ENCODE peak calls at places on chromosome 17, in four cellular contexts. U, M, O and D are unnamed samples.

GRCh38 chr17:16304832-16305231 is 48.4 kb downstream of the CENPV start:
- DNase-seq in U (no peak), M (no peak), O (peak), D (no peak)

GRCh38 chr17:82457071-82457789 is 1.3 kb upstream of the NARF start:
- DNase-seq in U (no peak), M (no peak), O (no peak), D (no peak)

GRCh38 chr17:45270828-45271418 is 9.0 kb upstream of the SPATA32 start:
- DNase-seq in U (no peak), M (no peak), O (peak), D (no peak)

GRCh38 chr17:68377771-68378201 is 79.5 kb downstream of the WIPI1 start:
- DNase-seq in U (no peak), M (no peak), O (no peak), D (no peak)

GRCh38 chr17:51860934-51861561 is 297.5 kb downstream of the CA10 start:
- DNase-seq in U (no peak), M (no peak), O (peak), D (no peak)

GRCh38 chr17:31490991-31491793 is 99.7 kb downstream of the RAB11FIP4 start:
- DNase-seq in U (no peak), M (no peak), O (no peak), D (no peak)

GRCh38 chr17:1487939-1488825 is 4.3 kb downstream of the MYO1C start:
- DNase-seq in U (peak), M (peak), O (peak), D (peak)

GRCh38 chr17:5439446-5439764 is 450 bp upstream of the C1QBP start:
- DNase-seq in U (no peak), M (no peak), O (no peak), D (no peak)

GRCh38 chr17:77440571-77440981 is 299.8 kb downstream of the SEC14L1 start:
- DNase-seq in U (no peak), M (no peak), O (peak), D (no peak)

GRCh38 chr17:43908111-43908721 is 880 bp upstream of the MPP2 start:
- DNase-seq in U (peak), M (peak), O (peak), D (peak)

GRCh38 chr17:59643159-59643857 is 23.6 kb downstream of the CLTC start:
- DNase-seq in U (no peak), M (no peak), O (no peak), D (no peak)

GRCh38 chr17:2011421-2012371 is 13.4 kb downstream of the RTN4RL1 start:
- DNase-seq in U (peak), M (no peak), O (peak), D (no peak)

GRCh38 chr17:35083071-35083470 is 19.6 kb upstream of the RFFL start:
- DNase-seq in U (no peak), M (no peak), O (no peak), D (no peak)

GRCh38 chr17:48478224-48479013 is 48.4 kb upstream of the SKAP1 start:
- DNase-seq in U (no peak), M (no peak), O (no peak), D (no peak)

GRCh38 chr17:32303861-32304288 is 38.1 kb downstream of the C17orf75 start:
- DNase-seq in U (no peak), M (no peak), O (no peak), D (no peak)

GRCh38 chr17:50148226-50149098 is 2.0 kb downstream of the PPP1R9B start:
- DNase-seq in U (no peak), M (peak), O (peak), D (peak)

GRCh38 chr17:73091770-73092517 is 544 bp downstream of the SLC39A11 start:
- DNase-seq in U (no peak), M (peak), O (no peak), D (no peak)

GRCh38 chr17:297758-298157 is 54.8 kb downstream of the RPH3AL start:
- DNase-seq in U (peak), M (no peak), O (no peak), D (no peak)

GRCh38 chr17:66630379-66630778 is 204.5 kb upstream of the CACNG5 start:
- DNase-seq in U (no peak), M (no peak), O (no peak), D (no peak)

GRCh38 chr17:16328997-16329396 is 24.3 kb downstream of the CENPV start:
- DNase-seq in U (no peak), M (no peak), O (no peak), D (no peak)

GRCh38 chr17:59470624-59471297 is 94.6 kb upstream of the DHX40 start:
- DNase-seq in U (no peak), M (no peak), O (no peak), D (no peak)

GRCh38 chr17:9824094-9824493 is 1.6 kb upstream of the GLP2R start:
- DNase-seq in U (no peak), M (no peak), O (no peak), D (no peak)

GRCh38 chr17:74190154-74190553 is 13.3 kb upstream of the RPL38 start:
- DNase-seq in U (no peak), M (no peak), O (no peak), D (no peak)

GRCh38 chr17:32298298-32298697 is 32.7 kb downstream of the RHBDL3 start:
- DNase-seq in U (no peak), M (no peak), O (no peak), D (no peak)

GRCh38 chr17:2084766-2085647 is 30.1 kb downstream of the HIC1 start:
- DNase-seq in U (peak), M (peak), O (no peak), D (no peak)

GRCh38 chr17:45734598-45734997 is 49.5 kb upstream of the CRHR1 start:
- DNase-seq in U (no peak), M (no peak), O (no peak), D (no peak)

GRCh38 chr17:1808649-1809048 is 21.1 kb downstream of the SMYD4 start:
- DNase-seq in U (no peak), M (no peak), O (no peak), D (no peak)

GRCh38 chr17:76223802-76224201 is 16.5 kb downstream of the RNF157 start:
- DNase-seq in U (no peak), M (no peak), O (no peak), D (no peak)

GRCh38 chr17:15233022-15233805 is 31.9 kb downstream of the PMP22 start:
- DNase-seq in U (no peak), M (no peak), O (no peak), D (no peak)

GRCh38 chr17:18933102-18934058 is 18.6 kb upstream of the SLC5A10 start:
- DNase-seq in U (no peak), M (no peak), O (no peak), D (no peak)

GRCh38 chr17:12627177-12627629 is 38.5 kb upstream of the MYOCD start:
- DNase-seq in U (peak), M (peak), O (no peak), D (peak)

GRCh38 chr17:70702683-70703255 is 533.4 kb downstream of the KCNJ2 start:
- DNase-seq in U (no peak), M (no peak), O (no peak), D (no peak)

GRCh38 chr17:39651908-39652634 is 13.1 kb upstream of the TCAP start:
- DNase-seq in U (no peak), M (no peak), O (no peak), D (no peak)

GRCh38 chr17:39650121-39650579 is 13.2 kb downstream of the STARD3 start:
- DNase-seq in U (no peak), M (no peak), O (no peak), D (no peak)

GRCh38 chr17:39647242-39647641 is 10.3 kb downstream of the STARD3 start:
- DNase-seq in U (no peak), M (no peak), O (no peak), D (no peak)

GRCh38 chr17:39652635-39653315 is 12.4 kb upstream of the TCAP start:
- DNase-seq in U (no peak), M (no peak), O (no peak), D (no peak)

DNA sequence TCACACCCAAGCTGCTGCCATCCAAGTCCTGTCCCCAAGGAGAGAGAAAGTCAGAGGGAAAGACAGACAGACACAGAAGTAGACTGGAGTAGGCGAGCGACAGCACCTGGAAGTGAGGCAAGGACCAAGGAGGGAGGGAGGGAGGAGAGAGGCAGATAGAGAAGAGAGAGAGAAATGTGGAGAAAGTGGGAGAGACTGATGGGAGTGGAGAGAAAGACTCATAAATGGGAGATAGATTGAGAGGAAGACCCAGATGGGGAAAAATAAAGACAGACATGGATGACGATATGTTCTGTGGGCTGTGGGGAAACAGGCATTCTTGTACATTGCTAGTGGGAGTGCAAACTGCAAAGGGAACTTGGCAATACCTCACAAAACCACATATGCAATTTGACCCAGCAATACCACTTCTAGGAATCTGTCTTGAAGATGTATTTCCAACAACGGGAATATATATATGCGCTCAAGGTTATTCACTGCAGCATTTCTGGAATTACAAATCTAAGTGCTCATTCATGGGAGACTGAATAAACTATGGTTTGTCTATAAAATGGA is 12.0 kb downstream of the STARD3 start:
- DNase-seq in U (no peak), M (no peak), O (no peak), D (no peak)
- H3K27ac ChIP-seq in U (no peak), M (no peak), O (no peak), D (no peak)

GRCh38 chr17:57111386-57111785 is 26.3 kb downstream of the AKAP1 start:
- DNase-seq in U (no peak), M (no peak), O (no peak), D (no peak)
- H3K27ac ChIP-seq in U (peak), M (peak), O (no peak), D (peak)

DNA sequence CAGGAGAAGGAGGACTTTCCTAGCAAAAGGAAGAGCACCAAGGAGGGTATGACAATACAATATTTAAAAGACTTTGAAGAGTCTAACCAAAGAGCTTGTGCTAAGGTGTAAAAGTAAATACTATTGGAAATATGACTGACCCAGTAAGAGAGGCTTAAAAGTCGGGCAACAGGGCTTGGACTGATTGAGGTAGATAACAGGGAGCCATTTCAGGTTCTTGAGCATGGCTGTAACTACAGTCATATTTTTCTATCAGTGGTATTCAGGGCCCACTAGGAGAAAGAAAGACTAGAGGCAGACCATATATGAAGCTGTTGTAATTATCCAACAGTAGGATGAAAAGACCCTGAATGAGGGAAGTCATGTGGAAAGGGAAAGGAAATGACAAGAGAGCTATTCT is 62.3 kb downstream of the SMURF2 start:
- DNase-seq in U (no peak), M (no peak), O (no peak), D (no peak)
- H3K27ac ChIP-seq in U (no peak), M (no peak), O (no peak), D (no peak)

GRCh38 chr17:40284085-40284713 is 3.5 kb upstream of the CDC6 start:
- DNase-seq in U (no peak), M (no peak), O (no peak), D (peak)
- H3K27ac ChIP-seq in U (peak), M (peak), O (no peak), D (peak)

GRCh38 chr17:79038545-79039135 is 14.7 kb downstream of the C1QTNF1 start:
- DNase-seq in U (peak), M (peak), O (no peak), D (no peak)
- H3K27ac ChIP-seq in U (no peak), M (peak), O (no peak), D (peak)

GRCh38 chr17:21345236-21345635 is 30.9 kb upstream of the KCNJ12 start:
- DNase-seq in U (no peak), M (no peak), O (no peak), D (no peak)
- H3K27ac ChIP-seq in U (no peak), M (no peak), O (no peak), D (no peak)

GRCh38 chr17:8289103-8289397 is 580 bp downstream of the RANGRF start:
- DNase-seq in U (peak), M (no peak), O (no peak), D (peak)
- H3K27ac ChIP-seq in U (peak), M (peak), O (peak), D (peak)

GRCh38 chr17:8160741-8161221 is 2.0 kb downstream of the VAMP2 start:
- DNase-seq in U (no peak), M (no peak), O (no peak), D (no peak)
- H3K27ac ChIP-seq in U (peak), M (peak), O (peak), D (peak)